ENCODE peak calls at places on chromosomes 7 and 10, in ten cellular contexts. O is DND-41, U is cardiac muscle cell, F is GM23248, L is A549, X is psoas muscle, V is ovary, S is tibial artery, W is Panc1, G is H9. A is an unnamed sample.

GRCh38 chr10:88687853-88688467 is 18.1 kb upstream of the LIPK start:
- DNase-seq in U (peak; percentile 49), G (no peak), L (peak; percentile 27), O (no peak), F (peak; percentile 54), X (no peak), W (no peak), V (no peak), S (no peak), A (no peak)

GRCh38 chr7:135217645-135218509 is 6.6 kb upstream of the WDR91 start:
- DNase-seq in X (no peak), F (no peak), O (no peak), U (no peak), V (no peak), S (no peak), W (no peak), G (no peak), L (no peak), A (no peak)

GRCh38 chr7:7562736-7563135 is 3.9 kb upstream of the MIOS start:
- DNase-seq in L (no peak), S (no peak), O (no peak), G (no peak), F (peak; percentile 52), W (no peak), U (peak; percentile 18), X (no peak), V (no peak), A (no peak)

GRCh38 chr7:99109108-99110051 is 34.5 kb downstream of the SMURF1 start:
- DNase-seq in U (no peak), S (no peak), G (no peak), F (peak; percentile 44), V (no peak), W (no peak), O (no peak), X (peak; percentile 22), L (no peak), A (peak; percentile 62)

GRCh38 chr10:116708386-116708785 is 34.0 kb downstream of the HSPA12A start:
- DNase-seq in O (no peak), L (no peak), G (no peak), X (no peak), W (no peak), F (peak; percentile 89), S (no peak), U (peak; percentile 74), V (no peak), A (no peak)

GRCh38 chr7:34902181-34902580 is 135.1 kb downstream of the DPY19L1 start:
- DNase-seq in S (no peak), U (no peak), O (no peak), X (no peak), V (no peak), L (no peak), W (no peak), G (no peak), F (no peak), A (no peak)

GRCh38 chr7:84251183-84251845 is 56.7 kb upstream of the SEMA3A start:
- DNase-seq in L (no peak), V (no peak), F (peak; percentile 90), X (no peak), G (no peak), S (no peak), W (no peak), U (peak; percentile 56), O (no peak), A (no peak)

GRCh38 chr7:121697731-121698396 is 175.1 kb upstream of the PTPRZ1 start:
- DNase-seq in W (no peak), S (no peak), F (no peak), O (no peak), G (no peak), V (no peak), U (no peak), X (no peak), L (no peak), A (no peak)

GRCh38 chr7:7408001-7408770 is 127.5 kb downstream of the COL28A1 start:
- DNase-seq in F (no peak), V (no peak), W (no peak), L (no peak), S (no peak), U (no peak), G (no peak), O (no peak), X (no peak), A (no peak)

GRCh38 chr10:97356318-97356914 is 21.9 kb upstream of the FRAT2 start:
- DNase-seq in S (no peak), U (no peak), F (peak; percentile 8), V (no peak), X (no peak), L (no peak), O (no peak), W (no peak), G (no peak), A (no peak)

GRCh38 chr7:105876091-105876963 is at the start of gene ATXN7L1:
- DNase-seq in F (peak; percentile 99), W (peak; percentile 88), G (peak; percentile 95), S (peak; percentile 95), X (peak; percentile 94), V (peak; percentile 95), O (peak; percentile 92), U (peak; percentile 98), L (peak; percentile 87), A (peak; percentile 99)

GRCh38 chr7:30899630-30900029 is 12.0 kb upstream of the AQP1 start:
- DNase-seq in X (no peak), S (no peak), V (no peak), U (peak; percentile 20), G (no peak), W (no peak), O (no peak), L (no peak), F (no peak), A (no peak)

GRCh38 chr7:93530701-93531100 is 43.8 kb downstream of the CALCR start:
- DNase-seq in O (no peak), S (no peak), W (no peak), V (no peak), L (no peak), X (no peak), U (no peak), G (no peak), F (no peak), A (no peak)

GRCh38 chr10:47400251-47400650 is 16.2 kb upstream of the ZNF488 start:
- DNase-seq in V (no peak), L (no peak), O (no peak), F (no peak), W (no peak), G (no peak), X (no peak), S (no peak), U (no peak), A (no peak)

GRCh38 chr7:140694592-140694991 is 1.9 kb upstream of the NDUFB2 start:
- DNase-seq in G (no peak), S (no peak), V (no peak), F (no peak), U (no peak), W (no peak), L (no peak), X (no peak), O (no peak), A (no peak)

GRCh38 chr7:26155531-26156375 is 3.8 kb downstream of the NFE2L3 start:
- DNase-seq in W (no peak), U (peak; percentile 44), X (no peak), F (peak; percentile 69), G (peak; percentile 39), L (no peak), V (no peak), O (no peak), S (no peak), A (no peak)

GRCh38 chr10:93346060-93346459 is 136.1 kb downstream of the MYOF start:
- DNase-seq in L (no peak), W (no peak), U (no peak), V (no peak), O (no peak), S (no peak), G (no peak), F (peak; percentile 59), X (no peak), A (no peak)
- H3K4me1 ChIP-seq in L (no peaks in the 10 kb centered on the region), W (no peaks in the 10 kb centered on the region), U (peaks cover 9% of the 10 kb centered on the region), V (no peaks in the 10 kb centered on the region), O (no peaks in the 10 kb centered on the region), S (no peaks in the 10 kb centered on the region), G (peaks cover 3% of the 10 kb centered on the region), F (no peaks in the 10 kb centered on the region), X (no peaks in the 10 kb centered on the region), A (no peaks in the 10 kb centered on the region)

GRCh38 chr10:87590705-87591588 is 68.7 kb upstream of the PAPSS2 start:
- DNase-seq in U (no peak), G (no peak), V (no peak), S (no peak), L (no peak), W (no peak), F (no peak), O (no peak), X (no peak), A (no peak)

GRCh38 chr10:87589653-87590052 is 70.0 kb upstream of the PAPSS2 start:
- DNase-seq in X (no peak), S (no peak), F (peak; percentile 22), L (no peak), O (no peak), U (no peak), V (no peak), W (no peak), G (no peak), A (no peak)

GRCh38 chr10:87593702-87594101 is 66.0 kb upstream of the PAPSS2 start:
- DNase-seq in G (no peak), S (no peak), F (peak; percentile 57), X (no peak), U (peak; percentile 29), L (no peak), O (no peak), V (no peak), W (no peak), A (no peak)

GRCh38 chr10:87594181-87594580 is 65.5 kb upstream of the PAPSS2 start:
- DNase-seq in S (no peak), X (no peak), W (no peak), V (no peak), G (no peak), U (no peak), O (no peak), F (no peak), L (no peak), A (no peak)

DNA sequence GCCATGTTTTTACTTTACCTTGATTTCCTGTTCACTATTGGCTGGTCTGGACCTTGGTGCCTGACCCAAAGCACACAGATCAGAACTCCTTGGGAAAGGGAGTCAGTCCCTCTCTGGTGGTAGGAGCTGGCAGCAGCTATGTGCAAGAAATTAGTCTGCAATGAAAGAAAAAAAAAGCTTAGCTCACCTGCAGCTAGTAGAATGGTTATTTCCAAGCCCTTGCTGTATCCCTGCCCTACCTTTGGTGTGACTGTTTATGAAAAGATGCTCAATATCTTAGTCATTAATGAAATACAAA is 68.1 kb upstream of the PAPSS2 start:
- DNase-seq in U (no peak), S (no peak), L (no peak), V (no peak), F (no peak), X (no peak), O (no peak), G (no peak), W (no peak), A (no peak)
- H3K27ac ChIP-seq in U (no peak overlapping the region), S (no peak overlapping the region), L (peak overlapping the region; percentile 83), V (no peak overlapping the region), F (no peak overlapping the region), X (no peak overlapping the region), O (no peak overlapping the region), G (no peak overlapping the region), W (no peak overlapping the region), A (no peak overlapping the region)

GRCh38 chr10:103557455-103557854 is 64.0 kb downstream of the NEURL1 start:
- DNase-seq in V (no peak), U (no peak), L (no peak), O (no peak), S (no peak), X (no peak), W (no peak), G (no peak), F (no peak), A (no peak)
- H3K4me1 ChIP-seq in V (peaks cover 4% of the 10 kb centered on the region), U (no peaks in the 10 kb centered on the region), L (peaks cover 9% of the 10 kb centered on the region), O (no peaks in the 10 kb centered on the region), S (no peaks in the 10 kb centered on the region), X (peaks cover 37% of the 10 kb centered on the region), W (no peaks in the 10 kb centered on the region), G (no peaks in the 10 kb centered on the region), F (no peaks in the 10 kb centered on the region), A (no peaks in the 10 kb centered on the region)

GRCh38 chr7:137920637-137921473 is 74.1 kb upstream of the DGKI start:
- DNase-seq in V (peak; percentile 40), G (no peak), S (no peak), X (no peak), W (no peak), F (peak; percentile 71), L (no peak), O (no peak), U (peak; percentile 35), A (no peak)
- H3K27ac ChIP-seq in V (no peak overlapping the region), G (no peak overlapping the region), S (peak overlapping the region; percentile 30), X (no peak overlapping the region), W (no peak overlapping the region), F (peak overlapping the region; percentile 58), L (peak overlapping the region; percentile 42), O (no peak overlapping the region), U (peak overlapping the region; percentile 78), A (no peak overlapping the region)